ENCODE peak calls at places on chromosomes 16 and 17, in nine cellular contexts. One of them, this sample, is unnamed. For H3K4me1 and H3K36me3, the result is how much of the 10 kb centered on the place peaks cover.

GRCh38 chr16:47013910-47014309 is 40.4 kb upstream of the DNAJA2 start:
- DNase-seq in heart left ventricle: no peak
- DNase-seq in Peyer's patch: no peak
- DNase-seq in HepG2: no peak
- DNase-seq in IMR-90: no peak
- DNase-seq in HCT116: no peak
- DNase-seq in transverse colon: no peak
- DNase-seq in ovary: no peak
- DNase-seq in prostate gland: no peak
- DNase-seq in this sample: no peak

GRCh38 chr17:78346605-78347250 is 13.1 kb downstream of the SOCS3 start:
- DNase-seq in heart left ventricle: no peak
- DNase-seq in Peyer's patch: no peak
- DNase-seq in transverse colon: no peak
- DNase-seq in prostate gland: no peak
- DNase-seq in IMR-90: peak
- DNase-seq in ovary: no peak
- DNase-seq in HepG2: no peak
- DNase-seq in HCT116: no peak
- DNase-seq in this sample: no peak

GRCh38 chr16:8885674-8886592 is 3.8 kb downstream of the LITAFD start:
- DNase-seq in heart left ventricle: no peak
- DNase-seq in prostate gland: no peak
- DNase-seq in IMR-90: peak
- DNase-seq in HepG2: peak
- DNase-seq in ovary: peak
- DNase-seq in HCT116: no peak
- DNase-seq in Peyer's patch: peak
- DNase-seq in transverse colon: peak
- DNase-seq in this sample: no peak

GRCh38 chr17:50100480-50100883 is 5.3 kb downstream of the PDK2 start:
- DNase-seq in prostate gland: no peak
- DNase-seq in HCT116: no peak
- DNase-seq in HepG2: no peak
- DNase-seq in transverse colon: peak
- DNase-seq in ovary: no peak
- DNase-seq in Peyer's patch: no peak
- DNase-seq in heart left ventricle: no peak
- DNase-seq in IMR-90: no peak
- DNase-seq in this sample: no peak

GRCh38 chr16:67284699-67285646 is 5.6 kb downstream of the PLEKHG4 start:
- DNase-seq in prostate gland: peak
- DNase-seq in ovary: no peak
- DNase-seq in HCT116: no peak
- DNase-seq in HepG2: peak
- DNase-seq in IMR-90: peak
- DNase-seq in Peyer's patch: peak
- DNase-seq in heart left ventricle: peak
- DNase-seq in transverse colon: peak
- DNase-seq in this sample: no peak

GRCh38 chr16:48546774-48547173 is 63.2 kb downstream of the N4BP1 start:
- DNase-seq in heart left ventricle: no peak
- DNase-seq in HCT116: no peak
- DNase-seq in HepG2: peak
- DNase-seq in ovary: no peak
- DNase-seq in IMR-90: no peak
- DNase-seq in transverse colon: peak
- DNase-seq in Peyer's patch: no peak
- DNase-seq in prostate gland: no peak
- DNase-seq in this sample: no peak

GRCh38 chr17:64345691-64346376 is 44.8 kb downstream of the PECAM1 start:
- DNase-seq in transverse colon: no peak
- DNase-seq in HepG2: no peak
- DNase-seq in HCT116: no peak
- DNase-seq in prostate gland: no peak
- DNase-seq in Peyer's patch: no peak
- DNase-seq in IMR-90: no peak
- DNase-seq in ovary: no peak
- DNase-seq in heart left ventricle: peak
- DNase-seq in this sample: no peak

GRCh38 chr17:29179232-29180036 is 764 bp downstream of the MYO18A start:
- DNase-seq in prostate gland: peak
- DNase-seq in ovary: peak
- DNase-seq in Peyer's patch: peak
- DNase-seq in IMR-90: no peak
- DNase-seq in transverse colon: peak
- DNase-seq in heart left ventricle: peak
- DNase-seq in HepG2: peak
- DNase-seq in HCT116: no peak
- DNase-seq in this sample: no peak

GRCh38 chr17:7445011-7445927 is at the start of gene CHRNB1:
- DNase-seq in heart left ventricle: peak
- DNase-seq in transverse colon: peak
- DNase-seq in HepG2: peak
- DNase-seq in HCT116: peak
- DNase-seq in Peyer's patch: peak
- DNase-seq in IMR-90: peak
- DNase-seq in prostate gland: no peak
- DNase-seq in ovary: no peak
- DNase-seq in this sample: no peak

GRCh38 chr17:80101160-80101945 is at the start of gene GAA:
- DNase-seq in prostate gland: peak
- DNase-seq in IMR-90: peak
- DNase-seq in Peyer's patch: peak
- DNase-seq in HCT116: peak
- DNase-seq in transverse colon: peak
- DNase-seq in ovary: peak
- DNase-seq in heart left ventricle: peak
- DNase-seq in HepG2: peak
- DNase-seq in this sample: peak

GRCh38 chr16:57235128-57236092 is 9.6 kb upstream of the ARL2BP start:
- DNase-seq in Peyer's patch: no peak
- DNase-seq in HepG2: peak
- DNase-seq in transverse colon: no peak
- DNase-seq in HCT116: no peak
- DNase-seq in IMR-90: peak
- DNase-seq in prostate gland: no peak
- DNase-seq in heart left ventricle: no peak
- DNase-seq in ovary: no peak
- DNase-seq in this sample: no peak

GRCh38 chr17:76147211-76148014 is 6.4 kb upstream of the FOXJ1 start:
- DNase-seq in prostate gland: no peak
- DNase-seq in Peyer's patch: peak
- DNase-seq in IMR-90: peak
- DNase-seq in heart left ventricle: no peak
- DNase-seq in ovary: no peak
- DNase-seq in HCT116: peak
- DNase-seq in HepG2: peak
- DNase-seq in transverse colon: no peak
- DNase-seq in this sample: no peak

GRCh38 chr17:73261952-73262675 is 434 bp upstream of the CPSF4L start:
- DNase-seq in HCT116: no peak
- DNase-seq in ovary: peak
- DNase-seq in transverse colon: peak
- DNase-seq in HepG2: peak
- DNase-seq in heart left ventricle: no peak
- DNase-seq in prostate gland: peak
- DNase-seq in Peyer's patch: peak
- DNase-seq in IMR-90: no peak
- DNase-seq in this sample: no peak

DNA sequence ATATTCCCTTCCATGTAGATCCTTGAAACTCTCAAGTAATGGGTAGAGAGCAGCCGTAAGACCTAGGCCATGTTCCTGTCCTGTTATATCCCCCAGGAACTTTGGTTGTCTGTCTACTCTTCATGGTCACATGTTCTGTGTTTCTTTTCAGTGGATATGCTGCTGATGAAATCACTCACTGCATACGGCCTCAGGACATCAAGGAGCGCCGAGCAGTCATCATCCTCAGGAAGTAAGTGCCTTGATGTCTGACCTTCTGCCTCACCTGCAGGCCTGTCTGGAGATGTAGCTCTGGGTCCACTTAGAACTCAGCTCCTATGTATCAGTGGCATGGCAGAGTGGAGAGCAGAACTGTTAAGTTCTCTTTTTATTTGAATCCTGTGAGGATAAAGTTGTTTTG is 11.2 kb downstream of the ALKBH5 start:
- DNase-seq in transverse colon: no peak
- DNase-seq in ovary: no peak
- DNase-seq in heart left ventricle: no peak
- DNase-seq in IMR-90: no peak
- DNase-seq in HepG2: no peak
- DNase-seq in HCT116: no peak
- DNase-seq in Peyer's patch: no peak
- DNase-seq in prostate gland: no peak
- DNase-seq in this sample: no peak
- H3K4me1 ChIP-seq in transverse colon: under half
- H3K4me1 ChIP-seq in ovary: under half
- H3K4me1 ChIP-seq in heart left ventricle: half or more
- H3K4me1 ChIP-seq in IMR-90: under half
- H3K4me1 ChIP-seq in HepG2: under half
- H3K4me1 ChIP-seq in HCT116: under half
- H3K4me1 ChIP-seq in Peyer's patch: under half
- H3K4me1 ChIP-seq in prostate gland: under half
- H3K4me1 ChIP-seq in this sample: under half

GRCh38 chr16:30985401-30986128 is 558 bp downstream of the HSD3B7 start:
- DNase-seq in ovary: no peak
- DNase-seq in HepG2: peak
- DNase-seq in IMR-90: no peak
- DNase-seq in prostate gland: peak
- DNase-seq in HCT116: peak
- DNase-seq in transverse colon: peak
- DNase-seq in heart left ventricle: no peak
- DNase-seq in Peyer's patch: peak
- DNase-seq in this sample: no peak

GRCh38 chr16:30983898-30984610 is 953 bp upstream of the HSD3B7 start:
- DNase-seq in prostate gland: no peak
- DNase-seq in transverse colon: no peak
- DNase-seq in Peyer's patch: no peak
- DNase-seq in IMR-90: no peak
- DNase-seq in HCT116: no peak
- DNase-seq in heart left ventricle: no peak
- DNase-seq in ovary: no peak
- DNase-seq in HepG2: no peak
- DNase-seq in this sample: no peak

GRCh38 chr16:30983289-30983889 is 1.6 kb upstream of the HSD3B7 start:
- DNase-seq in ovary: no peak
- DNase-seq in prostate gland: no peak
- DNase-seq in HCT116: no peak
- DNase-seq in Peyer's patch: no peak
- DNase-seq in HepG2: no peak
- DNase-seq in IMR-90: no peak
- DNase-seq in heart left ventricle: no peak
- DNase-seq in transverse colon: no peak
- DNase-seq in this sample: no peak

GRCh38 chr16:30986129-30986991 is 1.4 kb downstream of the HSD3B7 start:
- DNase-seq in transverse colon: no peak
- DNase-seq in IMR-90: no peak
- DNase-seq in HepG2: no peak
- DNase-seq in heart left ventricle: no peak
- DNase-seq in ovary: no peak
- DNase-seq in prostate gland: no peak
- DNase-seq in Peyer's patch: no peak
- DNase-seq in HCT116: no peak
- DNase-seq in this sample: no peak

DNA sequence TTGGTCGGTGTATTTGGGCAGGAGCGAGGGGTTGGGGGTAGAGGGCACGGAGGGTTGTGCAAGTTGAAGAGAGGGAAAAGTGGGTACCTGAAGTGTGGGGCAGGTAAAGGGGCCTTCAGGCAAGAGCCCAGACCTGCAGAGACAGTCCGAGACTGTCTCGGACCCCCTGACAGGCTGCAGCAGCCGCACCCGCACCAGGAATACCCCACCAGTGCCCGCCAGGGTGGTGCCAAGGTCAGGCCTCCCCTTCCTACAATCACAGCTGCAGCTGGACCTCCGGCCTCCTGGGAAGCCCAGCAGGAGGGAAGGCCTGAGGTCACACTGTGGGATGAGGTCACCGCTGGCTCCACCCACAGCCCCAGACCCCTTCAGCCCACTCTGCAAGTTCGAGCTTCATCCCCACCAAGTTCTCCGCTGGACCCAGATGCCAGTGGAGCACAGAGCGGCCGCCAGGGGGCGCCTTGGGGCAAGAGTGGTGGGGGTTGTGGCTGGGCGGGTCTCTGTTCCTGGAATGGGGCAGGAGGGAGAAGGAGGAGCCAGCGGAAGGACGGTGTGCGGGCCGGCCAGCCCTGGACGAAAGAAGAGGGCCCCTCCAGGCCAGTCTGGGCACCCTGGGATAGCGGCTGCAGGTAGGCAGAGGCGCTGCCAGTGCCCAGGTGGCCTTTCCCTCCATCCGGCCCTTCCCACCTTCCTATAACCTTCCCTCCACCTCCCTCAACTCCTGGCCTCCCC is at the start of gene HSD3B7:
- DNase-seq in Peyer's patch: peak
- DNase-seq in HepG2: peak
- DNase-seq in heart left ventricle: peak
- DNase-seq in HCT116: peak
- DNase-seq in IMR-90: peak
- DNase-seq in prostate gland: peak
- DNase-seq in transverse colon: peak
- DNase-seq in ovary: peak
- DNase-seq in this sample: peak
- TF ChIP-seq POLR2A in Peyer's patch: peak
- TF ChIP-seq POLR2A in HepG2: peak
- TF ChIP-seq POLR2A in heart left ventricle: no peak
- TF ChIP-seq POLR2A in HCT116: no peak
- TF ChIP-seq POLR2A in IMR-90: peak
- TF ChIP-seq POLR2A in prostate gland: peak
- TF ChIP-seq POLR2A in transverse colon: peak
- TF ChIP-seq POLR2A in ovary: no peak
- TF ChIP-seq POLR2A in this sample: no peak

DNA sequence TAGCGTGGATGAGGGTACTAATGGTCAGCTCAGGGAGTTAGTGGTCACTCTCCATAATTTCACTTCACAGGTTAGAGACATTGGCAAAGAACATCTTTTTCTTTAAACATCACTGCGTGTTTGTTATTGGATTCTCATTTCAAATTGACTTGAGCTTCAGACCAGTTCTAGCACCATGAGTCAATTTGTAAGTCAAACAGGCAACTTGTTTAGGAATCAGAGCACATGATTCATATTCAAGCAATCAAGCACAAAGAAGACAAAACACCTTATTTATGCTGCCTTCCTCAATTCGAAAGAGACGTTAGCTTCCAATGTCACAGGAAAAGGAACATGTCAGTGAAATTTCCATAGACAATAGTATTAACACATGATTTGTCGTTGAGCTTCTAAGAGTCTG is 62.3 kb downstream of the HS3ST3A1 start:
- DNase-seq in heart left ventricle: no peak
- DNase-seq in Peyer's patch: no peak
- DNase-seq in prostate gland: no peak
- DNase-seq in HepG2: no peak
- DNase-seq in ovary: no peak
- DNase-seq in HCT116: no peak
- DNase-seq in transverse colon: no peak
- DNase-seq in IMR-90: no peak
- DNase-seq in this sample: no peak
- H3K36me3 ChIP-seq in heart left ventricle: under half
- H3K36me3 ChIP-seq in Peyer's patch: under half
- H3K36me3 ChIP-seq in prostate gland: under half
- H3K36me3 ChIP-seq in HepG2: under half
- H3K36me3 ChIP-seq in ovary: under half
- H3K36me3 ChIP-seq in HCT116: under half
- H3K36me3 ChIP-seq in transverse colon: under half
- H3K36me3 ChIP-seq in IMR-90: under half
- H3K36me3 ChIP-seq in this sample: under half

GRCh38 chr17:34370376-34370996 is 7.5 kb upstream of the CCL1 start:
- DNase-seq in heart left ventricle: no peak
- DNase-seq in IMR-90: no peak
- DNase-seq in prostate gland: no peak
- DNase-seq in transverse colon: no peak
- DNase-seq in HCT116: no peak
- DNase-seq in Peyer's patch: no peak
- DNase-seq in ovary: no peak
- DNase-seq in HepG2: no peak
- DNase-seq in this sample: no peak
- H3K4me1 ChIP-seq in heart left ventricle: under half
- H3K4me1 ChIP-seq in IMR-90: under half
- H3K4me1 ChIP-seq in prostate gland: under half
- H3K4me1 ChIP-seq in transverse colon: under half
- H3K4me1 ChIP-seq in HCT116: under half
- H3K4me1 ChIP-seq in Peyer's patch: under half
- H3K4me1 ChIP-seq in ovary: under half
- H3K4me1 ChIP-seq in HepG2: under half
- H3K4me1 ChIP-seq in this sample: under half